ENCODE peak calls at places on chromosomes 16 and 17, in seven cellular contexts. D, A, H, B, S, V and T are unnamed samples.

GRCh38 chr16:68229431-68230175 is 6.3 kb downstream of the ESRP2 start:
- DNase-seq in B (no peak), A (no peak), V (peak), H (peak), S (no peak), D (peak), T (no peak)

GRCh38 chr17:38455288-38455915 is 27.1 kb downstream of the ARHGAP23 start:
- DNase-seq in V (no peak), S (no peak), B (no peak), D (no peak), H (peak), A (no peak), T (no peak)

GRCh38 chr17:77734371-77735050 is 224.0 kb upstream of the TNRC6C start:
- DNase-seq in B (peak), A (peak), D (peak), V (peak), S (peak), H (peak), T (no peak)

GRCh38 chr17:75723201-75723930 is 2.1 kb downstream of the ITGB4 start:
- DNase-seq in H (no peak), V (no peak), A (peak), B (peak), S (no peak), D (peak), T (no peak)

GRCh38 chr17:46850688-46851028 is 725 bp upstream of the WNT9B start:
- DNase-seq in B (no peak), A (no peak), H (no peak), D (no peak), V (no peak), S (no peak), T (no peak)

GRCh38 chr17:64622931-64623654 is 39.0 kb downstream of the SMURF2 start:
- DNase-seq in V (peak), B (no peak), S (no peak), H (no peak), A (no peak), D (no peak), T (no peak)

GRCh38 chr17:11852231-11852630 is 145.0 kb downstream of the ZNF18 start:
- DNase-seq in B (no peak), H (no peak), S (no peak), D (no peak), A (no peak), V (no peak), T (no peak)

GRCh38 chr17:45895304-45895968 is 1.1 kb downstream of the MAPT start:
- DNase-seq in H (peak), D (no peak), V (peak), S (no peak), A (no peak), B (peak), T (no peak)

GRCh38 chr16:12318661-12319463 is 342.3 kb downstream of the SNX29 start:
- DNase-seq in H (no peak), D (no peak), S (no peak), B (no peak), V (no peak), A (no peak), T (peak)

GRCh38 chr16:72645526-72645925 is 402.4 kb downstream of the ZFHX3 start:
- DNase-seq in V (no peak), S (no peak), A (no peak), D (no peak), H (peak), B (no peak), T (no peak)

GRCh38 chr17:37608369-37609169 is 649 bp downstream of the SYNRG start:
- DNase-seq in S (peak), B (no peak), D (no peak), A (no peak), H (peak), V (peak), T (no peak)

GRCh38 chr17:7323731-7324437 is 5.3 kb downstream of the NEURL4 start:
- DNase-seq in D (no peak), V (peak), S (peak), A (peak), H (peak), B (peak), T (peak)

GRCh38 chr17:4305224-4305623 is 41.4 kb upstream of the ANKFY1 start:
- DNase-seq in H (no peak), S (no peak), V (no peak), D (no peak), A (no peak), B (no peak), T (no peak)

GRCh38 chr16:743794-744500 is 3.1 kb upstream of the CIAO3 start:
- DNase-seq in S (no peak), H (peak), B (no peak), A (no peak), V (no peak), D (no peak), T (peak)

GRCh38 chr16:27242868-27243590 is 25.5 kb downstream of the NSMCE1 start:
- DNase-seq in V (peak), H (peak), D (peak), B (no peak), S (no peak), A (peak), T (peak)

GRCh38 chr17:13797863-13798262 is 196.1 kb upstream of the HS3ST3A1 start:
- DNase-seq in V (no peak), B (no peak), D (no peak), S (no peak), H (no peak), A (no peak), T (no peak)

GRCh38 chr16:56625140-56625942 is at the start of gene MT1E:
- DNase-seq in D (peak), A (peak), S (peak), H (peak), V (peak), B (peak), T (no peak)

GRCh38 chr17:81004336-81005015 is 12.8 kb downstream of the CHMP6 start:
- DNase-seq in H (no peak), S (no peak), V (peak), B (no peak), A (no peak), D (no peak), T (no peak)

GRCh38 chr16:60438894-60439293 is 1597.3 kb downstream of the CDH8 start:
- DNase-seq in D (no peak), B (no peak), A (no peak), V (no peak), H (no peak), S (no peak), T (no peak)

GRCh38 chr17:19897108-19897854 is 29.5 kb upstream of the ULK2 start:
- DNase-seq in H (no peak), V (peak), S (no peak), B (peak), D (no peak), A (peak), T (peak)

GRCh38 chr16:8660841-8661301 is 13.5 kb upstream of the ABAT start:
- DNase-seq in V (peak), B (peak), H (peak), D (peak), S (peak), A (peak), T (peak)

GRCh38 chr17:1649116-1649843 is 386 bp downstream of the RILP start:
- DNase-seq in D (peak), B (peak), V (peak), A (peak), S (peak), H (peak), T (peak)

GRCh38 chr17:1649844-1650409 is at the start of gene RILP:
- DNase-seq in B (peak), A (peak), S (peak), H (peak), D (peak), V (no peak), T (peak)

GRCh38 chr17:1648582-1649115 is 1.0 kb downstream of the RILP start:
- DNase-seq in H (peak), S (peak), V (peak), D (peak), A (peak), B (peak), T (peak)

GRCh38 chr17:1651559-1651844 is 1.8 kb upstream of the RILP start:
- DNase-seq in A (no peak), B (no peak), H (no peak), D (no peak), S (no peak), V (no peak), T (no peak)

GRCh38 chr17:1650731-1651558 is 1.3 kb upstream of the RILP start:
- DNase-seq in V (no peak), H (no peak), A (no peak), D (no peak), S (no peak), B (no peak), T (peak)
- H3K4me3 ChIP-seq in V (no peak), H (no peak), A (no peak), D (no peak), S (no peak), B (peak), T (no peak)

GRCh38 chr17:18037482-18037881 is 1.5 kb downstream of the ATPAF2 start:
- DNase-seq in S (no peak), A (no peak), B (no peak), D (peak), V (no peak), H (no peak), T (no peak)
- H3K4me3 ChIP-seq in S (no peak), A (no peak), B (peak), D (no peak), V (no peak), H (peak), T (no peak)

DNA sequence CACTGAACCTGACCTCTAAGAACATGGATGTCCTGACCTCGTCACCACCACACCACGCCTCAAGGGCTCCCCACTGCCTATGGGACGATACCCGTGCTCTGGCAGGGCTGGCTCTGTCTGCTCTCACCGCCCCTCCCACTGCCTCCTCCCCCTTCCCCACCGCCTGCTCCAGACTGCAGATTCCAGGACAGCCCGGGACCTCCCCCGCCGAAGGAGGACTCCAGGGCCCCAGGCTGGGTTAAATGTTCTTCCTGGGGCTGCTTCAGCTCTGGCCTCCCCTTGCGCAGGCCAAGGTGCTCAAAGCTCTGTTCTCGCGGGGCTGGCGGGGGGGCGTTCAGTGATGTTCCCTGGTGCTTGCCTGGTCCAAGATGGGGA is 3.1 kb downstream of the NPW start:
- DNase-seq in B (no peak), H (peak), S (no peak), D (no peak), A (no peak), V (no peak), T (no peak)
- H3K4me3 ChIP-seq in B (peak), H (peak), S (no peak), D (peak), A (peak), V (peak), T (no peak)

GRCh38 chr17:9226130-9226793 is 205.0 kb downstream of the NTN1 start:
- DNase-seq in S (no peak), V (no peak), B (no peak), A (no peak), D (no peak), H (no peak), T (no peak)
- H3K4me3 ChIP-seq in S (no peak), V (no peak), B (no peak), A (no peak), D (no peak), H (no peak), T (no peak)

DNA sequence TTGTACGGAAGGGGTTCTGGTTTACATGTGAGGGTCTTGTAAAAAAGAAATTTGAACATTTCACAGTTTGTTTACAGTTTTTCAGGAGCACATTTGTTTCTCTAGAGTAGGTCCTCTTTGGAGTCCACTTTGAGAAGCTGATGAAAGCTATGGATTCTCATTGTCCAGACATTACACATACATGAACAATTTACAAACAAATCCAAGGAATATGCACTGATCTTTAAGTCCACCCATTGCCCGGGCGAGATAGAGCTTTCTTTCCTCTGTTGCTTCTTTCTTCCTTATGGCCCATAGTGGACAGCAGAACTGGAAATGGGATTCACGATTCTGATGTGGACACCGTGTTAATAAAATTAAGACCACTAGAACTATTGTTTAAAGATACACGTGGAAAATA is 1.9 kb downstream of the DCAF7 start:
- DNase-seq in A (no peak), S (no peak), B (no peak), H (no peak), D (no peak), V (peak), T (no peak)
- H3K4me3 ChIP-seq in A (peak), S (no peak), B (peak), H (peak), D (peak), V (peak), T (peak)

GRCh38 chr16:65746941-65747340 is 619.5 kb upstream of the CDH5 start:
- DNase-seq in H (no peak), S (no peak), D (no peak), A (no peak), V (no peak), B (no peak), T (no peak)

GRCh38 chr16:65749566-65749965 is 616.9 kb upstream of the CDH5 start:
- DNase-seq in H (no peak), A (no peak), D (no peak), S (no peak), V (no peak), B (no peak), T (no peak)

GRCh38 chr16:65743558-65743957 is 621.7 kb upstream of the CDH11 start:
- DNase-seq in D (no peak), B (no peak), S (no peak), V (no peak), A (no peak), H (no peak), T (no peak)

GRCh38 chr16:65744401-65744800 is 622.1 kb upstream of the CDH5 start:
- DNase-seq in A (no peak), S (no peak), V (no peak), B (no peak), H (no peak), D (no peak), T (no peak)

GRCh38 chr16:65745201-65745600 is 621.3 kb upstream of the CDH5 start:
- DNase-seq in H (no peak), D (no peak), V (no peak), B (no peak), S (no peak), A (no peak), T (no peak)
- H3K4me3 ChIP-seq in H (no peak), D (no peak), V (no peak), B (no peak), S (no peak), A (no peak), T (no peak)

DNA sequence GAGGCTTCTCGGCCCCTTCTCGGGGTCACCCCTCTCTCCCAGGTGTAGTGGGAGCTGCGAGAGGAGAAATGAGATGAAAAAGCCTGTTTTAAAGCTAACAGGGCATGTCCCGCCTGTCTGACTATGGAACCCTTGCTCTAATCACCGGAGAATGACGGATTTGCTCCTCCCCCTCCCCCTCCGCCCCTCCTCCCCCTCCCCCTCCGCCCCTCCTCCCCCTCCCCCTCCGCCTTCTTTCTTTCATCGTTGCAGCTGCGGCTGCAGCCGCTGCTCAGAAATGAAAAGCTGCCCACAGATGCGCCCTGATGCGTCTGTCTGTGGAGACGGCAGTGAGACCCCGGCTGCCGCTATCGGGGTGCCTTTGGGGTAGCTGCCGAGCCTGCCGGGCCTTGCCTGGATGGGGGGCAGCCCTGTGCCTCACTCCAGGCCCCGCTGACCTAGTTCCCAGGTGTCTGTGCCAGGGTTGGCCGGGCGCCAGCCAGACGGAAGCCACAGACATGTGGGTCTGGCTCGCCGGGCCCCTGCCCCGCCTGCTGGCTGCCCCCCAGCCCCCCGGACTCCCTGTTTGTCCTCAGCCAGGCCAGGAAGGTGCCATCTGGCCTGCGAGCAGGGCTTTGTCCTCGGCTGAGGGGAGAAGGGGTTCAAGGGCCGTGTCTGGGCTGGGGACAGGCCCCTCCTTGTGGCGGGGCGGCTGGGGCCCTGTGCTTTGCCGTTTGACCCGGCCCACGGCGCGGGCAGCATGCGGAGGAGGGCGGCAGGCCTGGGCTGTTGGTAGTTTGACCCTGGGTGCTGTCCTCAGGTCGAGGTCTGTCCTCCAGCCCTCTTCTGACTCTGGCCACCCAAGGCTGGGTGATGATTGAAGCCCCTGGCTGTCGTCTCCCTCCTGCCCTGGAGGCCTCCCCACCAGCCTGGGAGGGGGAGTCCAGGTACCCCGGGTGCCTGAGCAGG is 37.6 kb downstream of the GINS2 start:
- DNase-seq in A (peak), V (no peak), S (no peak), D (no peak), H (no peak), B (peak), T (no peak)
- H3K4me3 ChIP-seq in A (no peak), V (no peak), S (no peak), D (no peak), H (no peak), B (no peak), T (no peak)

GRCh38 chr17:73304438-73304837 is 7.4 kb downstream of the CDC42EP4 start:
- DNase-seq in A (no peak), S (no peak), D (no peak), B (no peak), H (no peak), V (no peak), T (no peak)
- H3K4me3 ChIP-seq in A (no peak), S (no peak), D (peak), B (peak), H (no peak), V (peak), T (no peak)